ENCODE peak calls at places on chromosome 4, in five cellular contexts. Y is cardiac muscle cell, O is endodermal cell, M is fibroblast of lung, Z is testis. B is an unnamed sample.
A peak's percentile ranks its signal among the peaks of the same experiment; 100 is the strongest.

GRCh38 chr4:5036239-5036638 is 15.0 kb upstream of the STK32B start:
- DNase-seq in O (no peak), M (peak; percentile 76), Z (no peak), Y (no peak), B (no peak)

GRCh38 chr4:71187399-71188196 is 151.2 kb upstream of the SLC4A4 start:
- DNase-seq in M (peak; percentile 68), Y (peak; percentile 36), O (peak; percentile 79), Z (peak; percentile 16), B (peak; percentile 4)

GRCh38 chr4:183289688-183290087 is 30.4 kb downstream of the CLDN22 start:
- DNase-seq in M (no peak), O (peak; percentile 74), Z (no peak), Y (no peak), B (no peak)

GRCh38 chr4:128718793-128719192 is 90.7 kb upstream of the JADE1 start:
- DNase-seq in O (no peak), Z (no peak), M (peak; percentile 90), Y (no peak), B (no peak)

GRCh38 chr4:147596976-147597375 is 20.2 kb upstream of the TMEM184C start:
- DNase-seq in Y (no peak), M (peak; percentile 90), O (no peak), Z (no peak), B (no peak)

GRCh38 chr4:30555778-30556177 is 164.4 kb upstream of the PCDH7 start:
- DNase-seq in M (no peak), Z (no peak), O (no peak), Y (no peak), B (no peak)

GRCh38 chr4:56803473-56803872 is 18.0 kb downstream of the SPINK2 start:
- DNase-seq in Z (no peak), Y (no peak), O (no peak), M (peak; percentile 25), B (no peak)

GRCh38 chr4:186819357-186820086 is 95.9 kb upstream of the FAT1 start:
- DNase-seq in O (no peak), Z (no peak), Y (no peak), M (no peak), B (no peak)

GRCh38 chr4:10106421-10107039 is 10.1 kb downstream of the WDR1 start:
- DNase-seq in M (peak; percentile 98), Y (no peak), O (no peak), Z (peak; percentile 86), B (peak; percentile 64)

GRCh38 chr4:140151700-140152014 is 2.3 kb downstream of the MAML3 start:
- DNase-seq in Z (peak; percentile 94), O (no peak), M (peak; percentile 92), Y (peak; percentile 93), B (peak; percentile 57)

GRCh38 chr4:153499005-153499404 is 32.8 kb downstream of the TMEM131L start:
- DNase-seq in M (no peak), Y (no peak), O (no peak), Z (no peak), B (no peak)

GRCh38 chr4:105306158-105306781 is 159.6 kb downstream of the TET2 start:
- DNase-seq in M (peak; percentile 13), O (no peak), Y (no peak), Z (no peak), B (no peak)

GRCh38 chr4:103895876-103896465 is 176.2 kb upstream of the TACR3 start:
- DNase-seq in Z (no peak), Y (no peak), M (no peak), O (no peak), B (no peak)

GRCh38 chr4:124132161-124132560 is 580.4 kb downstream of the ANKRD50 start:
- DNase-seq in Y (no peak), Z (no peak), O (no peak), M (peak; percentile 53), B (no peak)

GRCh38 chr4:102196221-102196620 is 149.1 kb downstream of the SLC39A8 start:
- DNase-seq in Z (no peak), M (peak; percentile 73), O (no peak), Y (no peak), B (no peak)

GRCh38 chr4:41257901-41258300 is 1.2 kb downstream of the UCHL1 start:
- DNase-seq in Y (no peak), Z (no peak), O (peak; percentile 71), M (no peak), B (no peak)

GRCh38 chr4:113952452-113953029 is 26.9 kb downstream of the ARSJ start:
- DNase-seq in Z (peak; percentile 16), Y (peak; percentile 63), M (peak; percentile 54), O (peak; percentile 80), B (no peak)

GRCh38 chr4:169198167-169198566 is 72.6 kb downstream of the SH3RF1 start:
- DNase-seq in Y (no peak), Z (no peak), O (no peak), M (no peak), B (no peak)

GRCh38 chr4:149793459-149793858 is 22.2 kb downstream of the IQCM start:
- DNase-seq in M (peak; percentile 34), O (no peak), Z (no peak), Y (no peak), B (no peak)

GRCh38 chr4:189090174-189090814 is 850.4 kb upstream of the FRG1 start:
- DNase-seq in M (no peak), Z (no peak), Y (peak; percentile 38), O (peak; percentile 66), B (no peak)

GRCh38 chr4:102180080-102180479 is 165.2 kb downstream of the SLC39A8 start:
- DNase-seq in Y (no peak), Z (no peak), O (no peak), M (peak; percentile 25), B (no peak)

GRCh38 chr4:53015681-53016080 is 153.6 kb downstream of the RASL11B start:
- DNase-seq in Z (peak; percentile 66), M (peak; percentile 55), Y (peak; percentile 75), O (peak; percentile 74), B (no peak)

GRCh38 chr4:8850830-8851188 is 20.8 kb downstream of the HMX1 start:
- DNase-seq in O (no peak), Y (no peak), Z (no peak), M (no peak), B (no peak)

GRCh38 chr4:93687304-93687703 is 141.2 kb upstream of the ATOH1 start:
- DNase-seq in Z (no peak), Y (no peak), M (no peak), O (no peak), B (no peak)

GRCh38 chr4:123398803-123399637 is 2.4 kb downstream of the SPRY1 start:
- DNase-seq in M (peak; percentile 73), Z (peak; percentile 82), O (peak; percentile 79), Y (peak; percentile 71), B (peak; percentile 1)

GRCh38 chr4:81921757-81922159 is 450.1 kb upstream of the RASGEF1B start:
- DNase-seq in M (no peak), O (peak; percentile 52), Z (no peak), Y (peak; percentile 22), B (no peak)

GRCh38 chr4:156291317-156291716 is 337.7 kb upstream of the CTSO start:
- DNase-seq in M (peak; percentile 95), Y (peak; percentile 42), Z (peak; percentile 31), O (no peak), B (no peak)

GRCh38 chr4:88610771-88611170 is 18.5 kb downstream of the HERC3 start:
- DNase-seq in Y (no peak), O (no peak), Z (peak; percentile 57), M (peak; percentile 90), B (no peak)

GRCh38 chr4:131426023-131426758 is 1722.9 kb upstream of the PCDH10 start:
- DNase-seq in Y (no peak), M (no peak), Z (no peak), O (no peak), B (no peak)

GRCh38 chr4:138037716-138038115 is 204.4 kb downstream of the SLC7A11 start:
- DNase-seq in Z (no peak), O (no peak), M (peak; percentile 51), Y (no peak), B (no peak)

GRCh38 chr4:1797861-1798529 is 4.9 kb downstream of the FGFR3 start:
- DNase-seq in M (no peak), O (no peak), Y (no peak), Z (no peak), B (no peak)

GRCh38 chr4:182206266-182206665 is 36.9 kb upstream of the TENM3 start:
- DNase-seq in Y (no peak), Z (no peak), M (no peak), O (no peak), B (no peak)

GRCh38 chr4:182205293-182205692 is 37.9 kb upstream of the TENM3 start:
- DNase-seq in M (no peak), Y (no peak), Z (no peak), O (no peak), B (no peak)

GRCh38 chr4:182206916-182207315 is 36.3 kb upstream of the TENM3 start:
- DNase-seq in Y (no peak), O (no peak), Z (no peak), M (peak; percentile 22), B (no peak)

GRCh38 chr4:182208651-182209050 is 34.6 kb upstream of the TENM3 start:
- DNase-seq in M (no peak), Y (no peak), O (no peak), Z (no peak), B (no peak)

GRCh38 chr4:182207806-182208483 is 35.3 kb upstream of the TENM3 start:
- DNase-seq in M (peak; percentile 95), O (no peak), Y (no peak), Z (no peak), B (no peak)
- H3K27ac ChIP-seq in M (peak overlapping the region; percentile 29), O (no peak overlapping the region), Y (no peak overlapping the region), Z (peak overlapping the region; percentile 42), B (no peak overlapping the region)

GRCh38 chr4:58514299-58514698 is 1404.1 kb upstream of the IGFBP7 start:
- DNase-seq in Y (peak; percentile 6), O (no peak), Z (no peak), M (no peak), B (no peak)
- TF ChIP-seq CTCF in Y (no peak), O (no peak), Z (no peak), M (no peak), B (no peak)

GRCh38 chr4:151771664-151772063 is 10.9 kb upstream of the GATB start:
- DNase-seq in Y (no peak), O (no peak), Z (no peak), M (no peak), B (no peak)
- H3K27me3 ChIP-seq in Y (no peaks in the 10 kb centered on the region), O (no peaks in the 10 kb centered on the region), Z (no peaks in the 10 kb centered on the region), M (no peaks in the 10 kb centered on the region), B (no peaks in the 10 kb centered on the region)

DNA sequence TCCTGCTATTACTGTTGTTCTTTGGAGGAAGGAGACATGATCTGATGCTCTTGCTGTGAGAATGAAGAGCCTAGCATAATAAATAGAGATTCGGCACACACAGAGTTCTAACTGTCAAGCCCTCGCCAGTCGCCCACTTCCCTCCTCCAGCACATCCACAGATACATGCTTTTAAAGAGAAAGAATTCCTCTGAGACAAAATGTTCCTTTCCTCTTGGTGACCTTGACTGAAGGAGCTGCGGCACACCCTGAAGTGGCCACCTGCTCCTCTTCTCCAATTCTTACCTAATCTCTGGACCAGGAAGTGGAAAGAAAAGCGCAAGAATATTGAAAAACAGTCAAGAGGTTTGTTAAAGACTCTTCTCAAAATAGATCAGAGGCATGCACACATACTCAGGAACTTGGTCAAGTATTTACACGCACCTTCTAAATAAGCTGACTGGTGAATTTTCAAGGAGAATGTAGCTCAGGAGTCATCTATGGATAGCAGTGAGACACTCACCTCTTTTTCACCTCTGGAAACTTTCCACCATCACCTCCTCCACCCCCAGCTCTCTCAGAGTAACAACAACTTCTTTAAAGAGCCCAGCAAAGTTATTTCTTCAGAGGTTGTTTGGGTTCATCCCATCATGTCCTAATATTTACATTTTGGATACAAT is 95.4 kb downstream of the PARM1 start:
- DNase-seq in Y (no peak), O (no peak), Z (peak; percentile 26), M (no peak), B (no peak)
- H3K27ac ChIP-seq in Y (peak overlapping the region; percentile 42), O (no peak overlapping the region), Z (no peak overlapping the region), M (no peak overlapping the region), B (no peak overlapping the region)